ENCODE peak calls at places on chromosomes 3 and 15, in six cellular contexts. F is body of pancreas, O is pancreas, Z is omental fat pad, S is lower leg skin, H is AG10803. D is an unnamed sample.

GRCh38 chr3:127455541-127456450 is 134.7 kb downstream of the TPRA1 start:
- DNase-seq in F (peak; percentile 65), Z (no peak), S (peak; percentile 90), H (peak; percentile 38), O (peak; percentile 94), D (peak; percentile 95)

GRCh38 chr3:188914556-188914955 is 257.2 kb upstream of the TPRG1 start:
- DNase-seq in O (no peak), H (peak; percentile 56), S (no peak), F (no peak), Z (no peak), D (no peak)

GRCh38 chr3:59699648-59700320 is 650.0 kb upstream of the CFAP20DC start:
- DNase-seq in O (no peak), H (no peak), S (no peak), Z (no peak), F (no peak), D (no peak)

GRCh38 chr3:138363322-138363721 is 14.9 kb downstream of the MRAS start:
- DNase-seq in S (no peak), Z (no peak), H (no peak), F (no peak), O (no peak), D (no peak)

GRCh38 chr15:66401130-66402021 is 14.7 kb downstream of the MAP2K1 start:
- DNase-seq in Z (no peak), F (no peak), S (no peak), O (no peak), H (no peak), D (no peak)

GRCh38 chr3:144843099-144843498 is 871.5 kb downstream of the DIPK2A start:
- DNase-seq in F (no peak), O (no peak), S (no peak), Z (no peak), H (no peak), D (no peak)

GRCh38 chr15:98018761-98019351 is 58.4 kb downstream of the ARRDC4 start:
- DNase-seq in F (peak; percentile 22), O (no peak), H (no peak), Z (no peak), S (no peak), D (no peak)

GRCh38 chr15:23035964-23036566 is 3.3 kb downstream of the TUBGCP5 start:
- DNase-seq in S (peak; percentile 81), H (peak; percentile 53), F (peak; percentile 51), O (no peak), Z (no peak), D (peak; percentile 67)

GRCh38 chr3:23704316-23704715 is 101.4 kb upstream of the UBE2E1 start:
- DNase-seq in F (no peak), Z (no peak), O (no peak), S (no peak), H (peak; percentile 69), D (no peak)

GRCh38 chr3:129485681-129486056 is 42.8 kb upstream of the RHO start:
- DNase-seq in Z (peak; percentile 45), O (no peak), H (peak; percentile 100), S (peak; percentile 98), F (peak; percentile 58), D (no peak)

GRCh38 chr3:24628523-24629258 is 134.0 kb upstream of the THRB start:
- DNase-seq in H (peak; percentile 8), O (no peak), S (no peak), Z (no peak), F (no peak), D (no peak)

GRCh38 chr3:166013073-166013679 is 176.0 kb upstream of the BCHE start:
- DNase-seq in Z (no peak), F (no peak), H (peak; percentile 1), S (no peak), O (no peak), D (peak; percentile 5)

GRCh38 chr3:108062051-108062450 is 28.8 kb downstream of the CD47 start:
- DNase-seq in O (no peak), H (no peak), Z (no peak), S (no peak), F (no peak), D (peak; percentile 11)

GRCh38 chr3:72171461-72171860 is 386.5 kb upstream of the PROK2 start:
- DNase-seq in H (peak; percentile 79), O (no peak), S (no peak), F (no peak), Z (no peak), D (no peak)

GRCh38 chr3:126107960-126108688 is 24.2 kb upstream of the SLC41A3 start:
- DNase-seq in F (no peak), H (no peak), S (peak; percentile 79), O (no peak), Z (no peak), D (no peak)

GRCh38 chr3:97957617-97958311 is 14.5 kb downstream of the RIOX2 start:
- DNase-seq in F (no peak), H (no peak), Z (no peak), O (no peak), S (no peak), D (no peak)

GRCh38 chr3:170703121-170703588 is 117.3 kb upstream of the SLC7A14 start:
- DNase-seq in Z (no peak), F (no peak), H (peak; percentile 89), O (no peak), S (no peak), D (no peak)

GRCh38 chr3:196517142-196517808 is 2.1 kb upstream of the SMCO1 start:
- DNase-seq in H (no peak), O (no peak), Z (no peak), S (peak; percentile 2), F (no peak), D (no peak)

GRCh38 chr15:34584321-34584668 is 844 bp upstream of the GOLGA8B start:
- DNase-seq in F (no peak), S (no peak), O (no peak), H (no peak), Z (no peak), D (peak; percentile 37)

GRCh38 chr15:23561914-23562313 is 3.6 kb upstream of the MKRN3 start:
- DNase-seq in F (no peak), S (no peak), Z (no peak), H (no peak), O (no peak), D (no peak)

DNA sequence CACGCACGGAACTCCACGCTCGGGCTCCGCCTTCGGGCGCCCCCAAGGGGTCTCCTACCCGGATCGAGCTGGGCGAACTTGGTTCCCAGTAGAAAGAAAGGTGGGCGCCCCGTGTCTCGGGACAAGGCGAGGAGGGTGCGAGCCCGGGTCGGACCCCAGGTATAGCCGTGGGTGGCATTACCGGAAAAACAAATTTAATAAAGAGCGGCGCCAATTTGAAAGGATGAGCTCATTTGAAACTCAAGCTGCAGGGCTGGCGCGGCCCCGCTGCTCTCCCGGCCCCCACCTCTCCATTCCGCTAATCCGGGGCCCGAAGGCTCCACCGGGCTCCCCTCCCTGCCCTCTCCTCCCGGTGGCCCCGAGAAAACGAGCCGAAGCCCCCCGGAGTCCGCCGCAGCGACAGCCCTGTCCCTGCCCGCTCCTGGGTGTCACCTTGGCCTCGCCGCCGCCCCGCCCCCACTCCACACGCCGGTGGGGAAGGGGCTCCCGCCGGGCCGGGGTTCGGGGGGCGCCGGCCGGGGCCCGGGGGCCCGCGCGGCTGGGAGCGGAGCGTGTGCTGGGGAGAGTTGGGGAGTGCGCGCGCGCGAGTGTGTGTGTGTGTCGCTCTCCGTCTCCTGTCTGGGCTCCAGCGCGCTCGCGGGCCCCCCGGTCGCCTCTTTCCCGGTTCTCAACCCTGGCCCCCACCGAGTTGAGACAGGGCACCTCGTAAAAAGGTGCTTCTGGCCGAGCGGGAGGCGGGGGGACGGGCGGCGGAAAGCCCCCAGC is 1.4 kb downstream of the IGF2BP2 start:
- DNase-seq in Z (no peak), F (peak; percentile 60), S (peak; percentile 91), O (peak; percentile 79), H (peak; percentile 61), D (peak; percentile 66)
- TF ChIP-seq CTCF in Z (no peak), F (no peak), S (no peak), O (no peak), H (peak; percentile 20), D (no peak)

GRCh38 chr3:106540743-106541142 is 671.9 kb upstream of the CBLB start:
- DNase-seq in S (no peak), O (no peak), F (no peak), Z (no peak), H (no peak), D (no peak)
- TF ChIP-seq CTCF in S (no peak), O (no peak), F (no peak), Z (no peak), H (no peak), D (no peak)

DNA sequence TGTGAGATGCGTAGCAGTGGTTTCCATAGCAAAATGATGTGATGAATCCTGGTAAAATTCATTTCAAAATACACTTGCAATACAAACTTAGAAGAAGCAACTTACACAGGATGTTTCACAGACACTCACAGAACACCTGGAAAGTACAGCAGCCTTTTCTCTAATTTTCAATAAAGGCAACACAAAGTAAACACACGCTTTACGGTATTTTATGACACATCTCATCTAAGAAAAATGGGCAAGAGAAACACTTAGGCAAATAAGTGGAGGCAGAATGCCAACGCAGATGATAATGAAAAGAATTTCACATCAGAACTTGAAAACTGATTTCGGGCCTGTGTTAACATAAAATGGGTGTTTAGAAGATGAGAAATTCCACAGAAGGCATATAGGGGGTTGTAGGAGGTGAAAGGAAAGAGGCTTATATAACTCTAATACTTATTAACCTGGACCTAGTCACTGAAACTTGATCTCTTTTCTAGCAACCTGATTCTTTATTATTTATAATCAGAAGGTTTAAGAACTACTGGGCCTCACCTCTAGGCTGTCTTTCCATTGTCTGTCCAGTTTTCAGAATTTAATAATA is 25.6 kb upstream of the MAP3K13 start:
- DNase-seq in O (no peak), F (peak; percentile 44), Z (no peak), S (no peak), H (no peak), D (no peak)
- TF ChIP-seq CTCF in O (peak; percentile 11), F (no peak), Z (no peak), S (no peak), H (no peak), D (no peak)

GRCh38 chr3:119145500-119146167 is at the start of gene TEX55:
- DNase-seq in F (no peak), H (peak; percentile 63), Z (no peak), S (peak; percentile 59), O (no peak), D (peak; percentile 58)
- TF ChIP-seq CTCF in F (peak; percentile 23), H (peak; percentile 79), Z (no peak), S (no peak), O (peak; percentile 54), D (peak; percentile 60)

GRCh38 chr3:66236281-66236680 is 15.5 kb downstream of the SLC25A26 start:
- DNase-seq in Z (no peak), F (no peak), S (no peak), H (peak; percentile 4), O (no peak), D (no peak)
- TF ChIP-seq CTCF in Z (no peak), F (no peak), S (no peak), H (peak; percentile 38), O (no peak), D (no peak)

GRCh38 chr3:184284696-184285095 is 8.9 kb downstream of the ECE2 start:
- DNase-seq in Z (no peak), S (no peak), H (peak; percentile 66), F (peak; percentile 83), O (no peak), D (peak; percentile 49)
- TF ChIP-seq CTCF in Z (no peak), S (no peak), H (peak; percentile 42), F (no peak), O (peak; percentile 22), D (peak; percentile 35)

D was measured in GM13977.